ENCODE peak calls at places on chromosomes 16 and 17, in five cellular contexts. One of them, this sample, is unnamed.

GRCh38 chr16:84930298-84931106 is 80.8 kb downstream of the ZDHHC7 start:
- DNase-seq in amygdala: no peak
- DNase-seq in adrenal gland: no peak
- DNase-seq in uterus: no peak
- DNase-seq in activated CD8-positive, alpha-beta memory T cell treated with anti-CD3 and anti-CD28 coated beads, Interleukin-2, amount 50 U/mL, for 4 hours: no peak
- DNase-seq in this sample: no peak

GRCh38 chr16:51374346-51374745 is 223.3 kb upstream of the SALL1 start:
- DNase-seq in uterus: no peak
- DNase-seq in adrenal gland: no peak
- DNase-seq in amygdala: no peak
- DNase-seq in activated CD8-positive, alpha-beta memory T cell treated with anti-CD3 and anti-CD28 coated beads, Interleukin-2, amount 50 U/mL, for 4 hours: no peak
- DNase-seq in this sample: no peak

GRCh38 chr16:7405166-7405565 is 72.5 kb downstream of the RBFOX1 start:
- DNase-seq in amygdala: peak
- DNase-seq in activated CD8-positive, alpha-beta memory T cell treated with anti-CD3 and anti-CD28 coated beads, Interleukin-2, amount 50 U/mL, for 4 hours: no peak
- DNase-seq in uterus: no peak
- DNase-seq in adrenal gland: peak
- DNase-seq in this sample: peak

GRCh38 chr17:35892091-35892637 is 12.0 kb upstream of the CCL5 start:
- DNase-seq in activated CD8-positive, alpha-beta memory T cell treated with anti-CD3 and anti-CD28 coated beads, Interleukin-2, amount 50 U/mL, for 4 hours: peak
- DNase-seq in amygdala: no peak
- DNase-seq in adrenal gland: no peak
- DNase-seq in uterus: no peak
- DNase-seq in this sample: no peak

GRCh38 chr17:16442141-16442540 is 26.8 kb downstream of the TRPV2 start:
- DNase-seq in activated CD8-positive, alpha-beta memory T cell treated with anti-CD3 and anti-CD28 coated beads, Interleukin-2, amount 50 U/mL, for 4 hours: no peak
- DNase-seq in adrenal gland: no peak
- DNase-seq in amygdala: no peak
- DNase-seq in uterus: no peak
- DNase-seq in this sample: no peak

GRCh38 chr17:64385187-64386083 is 5.2 kb downstream of the PECAM1 start:
- DNase-seq in adrenal gland: peak
- DNase-seq in amygdala: no peak
- DNase-seq in uterus: peak
- DNase-seq in activated CD8-positive, alpha-beta memory T cell treated with anti-CD3 and anti-CD28 coated beads, Interleukin-2, amount 50 U/mL, for 4 hours: peak
- DNase-seq in this sample: no peak

GRCh38 chr17:28540231-28540630 is 12.2 kb downstream of the UNC119 start:
- DNase-seq in adrenal gland: no peak
- DNase-seq in uterus: no peak
- DNase-seq in activated CD8-positive, alpha-beta memory T cell treated with anti-CD3 and anti-CD28 coated beads, Interleukin-2, amount 50 U/mL, for 4 hours: no peak
- DNase-seq in amygdala: no peak
- DNase-seq in this sample: no peak

GRCh38 chr16:72098936-72099335 is 5.3 kb downstream of the DHX38 start:
- DNase-seq in activated CD8-positive, alpha-beta memory T cell treated with anti-CD3 and anti-CD28 coated beads, Interleukin-2, amount 50 U/mL, for 4 hours: no peak
- DNase-seq in uterus: no peak
- DNase-seq in adrenal gland: no peak
- DNase-seq in amygdala: no peak
- DNase-seq in this sample: no peak

GRCh38 chr17:49031965-49032928 is 35.1 kb downstream of the IGF2BP1 start:
- DNase-seq in amygdala: no peak
- DNase-seq in uterus: peak
- DNase-seq in activated CD8-positive, alpha-beta memory T cell treated with anti-CD3 and anti-CD28 coated beads, Interleukin-2, amount 50 U/mL, for 4 hours: no peak
- DNase-seq in adrenal gland: peak
- DNase-seq in this sample: peak

GRCh38 chr17:17204041-17204591 is 2.0 kb downstream of the PLD6 start:
- DNase-seq in adrenal gland: peak
- DNase-seq in activated CD8-positive, alpha-beta memory T cell treated with anti-CD3 and anti-CD28 coated beads, Interleukin-2, amount 50 U/mL, for 4 hours: no peak
- DNase-seq in amygdala: peak
- DNase-seq in uterus: no peak
- DNase-seq in this sample: peak

This sample was measured in anterior cingulate cortex.